ENCODE peak calls at places on chromosomes 7 and 10, in ten cellular contexts. F is LoVo, U is PC-3, S is H9, Q is fibroblast of pulmonary artery, R is small intestine, D is EH, A is substantia nigra, I is Ammon's horn, E is kidney. L is an unnamed sample.

GRCh38 chr10:87646192-87646909 is 13.3 kb upstream of the PAPSS2 start:
- DNase-seq in A (no peak), U (no peak), Q (no peak), R (no peak), D (no peak), I (no peak), F (no peak), E (no peak), S (no peak), L (no peak)

GRCh38 chr10:28320799-28321198 is 17.9 kb upstream of the MPP7 start:
- DNase-seq in E (no peak), D (no peak), Q (no peak), I (no peak), F (no peak), A (no peak), U (no peak), S (no peak), R (no peak), L (peak)

GRCh38 chr10:117175215-117175900 is 21.9 kb upstream of the KCNK18 start:
- DNase-seq in U (no peak), I (no peak), E (peak), S (peak), R (peak), F (peak), D (no peak), Q (no peak), A (peak), L (no peak)

GRCh38 chr7:30074422-30075030 is 46.3 kb downstream of the PLEKHA8 start:
- DNase-seq in S (no peak), U (peak), R (peak), E (no peak), A (no peak), F (peak), D (peak), I (peak), Q (peak), L (peak)

GRCh38 chr10:104122273-104123107 is 519 bp downstream of the SFR1 start:
- DNase-seq in E (no peak), S (no peak), R (no peak), D (peak), I (peak), F (no peak), U (no peak), A (peak), Q (no peak), L (peak)

GRCh38 chr10:78852447-78852846 is 216.3 kb upstream of the ZMIZ1 start:
- DNase-seq in I (no peak), R (no peak), E (no peak), U (no peak), S (no peak), D (no peak), A (no peak), Q (no peak), F (no peak), L (no peak)

GRCh38 chr10:18556522-18557147 is 94.8 kb downstream of the NSUN6 start:
- DNase-seq in I (no peak), U (no peak), S (no peak), E (no peak), F (no peak), R (no peak), Q (no peak), D (no peak), A (no peak), L (no peak)

GRCh38 chr7:88801046-88801445 is 5.5 kb upstream of the TEX47 start:
- DNase-seq in A (no peak), D (no peak), Q (no peak), R (no peak), S (no peak), E (no peak), F (no peak), U (no peak), I (no peak), L (no peak)

GRCh38 chr7:45021604-45022296 is 21.7 kb downstream of the CCM2 start:
- DNase-seq in Q (peak), D (peak), A (no peak), R (no peak), S (no peak), I (no peak), E (no peak), U (no peak), F (no peak), L (no peak)

GRCh38 chr7:29146888-29147609 is 712 bp upstream of the CPVL start:
- DNase-seq in Q (no peak), I (no peak), U (peak), F (no peak), S (peak), E (peak), R (peak), A (no peak), D (peak), L (peak)

GRCh38 chr7:30859940-30860623 is 51.6 kb upstream of the AQP1 start:
- DNase-seq in E (no peak), U (peak), Q (no peak), S (no peak), D (no peak), A (no peak), I (no peak), R (peak), F (no peak), L (no peak)

GRCh38 chr10:5684971-5685763 is 529 bp downstream of the TASOR2 start:
- DNase-seq in R (peak), U (peak), S (peak), D (peak), E (peak), Q (peak), F (peak), I (peak), A (peak), L (peak)

GRCh38 chr10:90775351-90776028 is 82.3 kb downstream of the HTR7 start:
- DNase-seq in I (peak), U (no peak), Q (peak), D (peak), F (no peak), E (no peak), S (no peak), A (no peak), R (no peak), L (no peak)

GRCh38 chr7:19665399-19666008 is 43.3 kb downstream of the POLR1F start:
- DNase-seq in R (peak), F (peak), I (peak), U (peak), Q (peak), S (no peak), E (no peak), D (peak), A (no peak), L (peak)

GRCh38 chr7:20783716-20784310 is 2.9 kb downstream of the SP8 start:
- DNase-seq in S (peak), E (no peak), U (peak), I (no peak), R (peak), Q (no peak), D (peak), F (no peak), A (no peak), L (no peak)

GRCh38 chr7:44958645-44959344 is 20.0 kb downstream of the MYO1G start:
- DNase-seq in S (no peak), R (no peak), U (no peak), F (no peak), E (no peak), D (no peak), A (no peak), Q (no peak), I (no peak), L (no peak)

GRCh38 chr7:32161708-32162107 is 91.5 kb upstream of the PDE1C start:
- DNase-seq in D (peak), F (peak), S (no peak), I (no peak), U (peak), R (no peak), Q (peak), E (no peak), A (no peak), L (no peak)

GRCh38 chr10:68082815-68083395 is 7.8 kb upstream of the HERC4 start:
- DNase-seq in D (peak), U (peak), I (peak), F (peak), A (no peak), E (no peak), R (peak), S (no peak), Q (peak), L (no peak)

GRCh38 chr10:58963723-58964124 is 212.7 kb upstream of the PHYHIPL start:
- DNase-seq in E (no peak), Q (no peak), S (peak), I (peak), U (no peak), A (peak), R (no peak), D (no peak), F (no peak), L (peak)

GRCh38 chr10:129809431-129809830 is 154.6 kb downstream of the EBF3 start:
- DNase-seq in E (no peak), R (no peak), F (no peak), I (no peak), S (no peak), U (no peak), A (no peak), D (no peak), Q (no peak), L (no peak)

GRCh38 chr10:88299787-88300186 is 283.3 kb downstream of the RNLS start:
- DNase-seq in U (no peak), D (no peak), S (no peak), R (no peak), Q (no peak), I (no peak), E (no peak), A (no peak), F (no peak), L (no peak)

GRCh38 chr7:50069613-50070012 is 23.4 kb downstream of the ZPBP start:
- DNase-seq in S (peak), I (peak), R (peak), U (peak), E (peak), Q (peak), A (no peak), D (peak), F (no peak), L (no peak)

GRCh38 chr10:55410415-55410885 is 609.4 kb upstream of the PCDH15 start:
- DNase-seq in E (no peak), F (no peak), D (no peak), Q (peak), S (peak), R (peak), I (peak), U (peak), A (peak), L (peak)

GRCh38 chr7:1748076-1748750 is 78.1 kb downstream of the ELFN1 start:
- DNase-seq in E (peak), R (no peak), F (no peak), Q (no peak), U (peak), I (no peak), S (no peak), A (no peak), D (no peak), L (no peak)

GRCh38 chr10:82221750-82222149 is 346.8 kb downstream of the NRG3 start:
- DNase-seq in E (no peak), I (no peak), D (no peak), R (no peak), F (no peak), U (no peak), Q (no peak), S (peak), A (no peak), L (no peak)

GRCh38 chr7:19982841-19983835 is 209.7 kb upstream of the TMEM196 start:
- DNase-seq in U (peak), S (peak), E (no peak), D (peak), R (peak), I (peak), F (no peak), A (peak), Q (peak), L (peak)

GRCh38 chr7:41943098-41943577 is 240.2 kb upstream of the INHBA start:
- DNase-seq in S (peak), D (peak), F (peak), U (peak), I (peak), Q (peak), A (peak), R (peak), E (peak), L (peak)

L was measured in cerebellar cortex.